ENCODE peak calls at places on chromosomes 7 and 10, in ten cellular contexts. One of them, this sample, is unnamed. For H3K4me1, the result is how much of the 10 kb centered on the place peaks cover.

GRCh38 chr7:130084037-130084875 is 13.9 kb downstream of the KLHDC10 start:
- DNase-seq in uterus: no peak
- DNase-seq in esophagus squamous epithelium: no peak
- DNase-seq in suprapubic skin: no peak
- DNase-seq in GM12878: no peak
- DNase-seq in stomach: no peak
- DNase-seq in A549: peak
- DNase-seq in right lobe of liver: no peak
- DNase-seq in testis: no peak
- DNase-seq in transverse colon: no peak
- DNase-seq in this sample: no peak

GRCh38 chr7:5234852-5235831 is 45.1 kb downstream of the WIPI2 start:
- DNase-seq in GM12878: peak
- DNase-seq in A549: no peak
- DNase-seq in transverse colon: peak
- DNase-seq in esophagus squamous epithelium: no peak
- DNase-seq in suprapubic skin: no peak
- DNase-seq in right lobe of liver: no peak
- DNase-seq in uterus: no peak
- DNase-seq in stomach: no peak
- DNase-seq in testis: no peak
- DNase-seq in this sample: no peak

GRCh38 chr7:74604326-74605020 is 53.0 kb upstream of the GTF2I start:
- DNase-seq in esophagus squamous epithelium: no peak
- DNase-seq in uterus: no peak
- DNase-seq in GM12878: no peak
- DNase-seq in suprapubic skin: peak
- DNase-seq in right lobe of liver: peak
- DNase-seq in transverse colon: peak
- DNase-seq in A549: peak
- DNase-seq in testis: no peak
- DNase-seq in stomach: peak
- DNase-seq in this sample: no peak

GRCh38 chr7:220151-220841 is 27.9 kb downstream of the FAM20C start:
- DNase-seq in suprapubic skin: no peak
- DNase-seq in testis: no peak
- DNase-seq in esophagus squamous epithelium: no peak
- DNase-seq in stomach: no peak
- DNase-seq in transverse colon: no peak
- DNase-seq in right lobe of liver: no peak
- DNase-seq in GM12878: no peak
- DNase-seq in uterus: no peak
- DNase-seq in A549: peak
- DNase-seq in this sample: no peak

GRCh38 chr10:34740321-34740720 is 74.8 kb downstream of the PARD3 start:
- DNase-seq in transverse colon: no peak
- DNase-seq in uterus: no peak
- DNase-seq in esophagus squamous epithelium: no peak
- DNase-seq in testis: no peak
- DNase-seq in right lobe of liver: no peak
- DNase-seq in A549: no peak
- DNase-seq in stomach: no peak
- DNase-seq in GM12878: no peak
- DNase-seq in suprapubic skin: no peak
- DNase-seq in this sample: no peak

GRCh38 chr7:32059289-32060045 is 10.7 kb downstream of the PDE1C start:
- DNase-seq in right lobe of liver: no peak
- DNase-seq in stomach: no peak
- DNase-seq in uterus: no peak
- DNase-seq in suprapubic skin: no peak
- DNase-seq in esophagus squamous epithelium: no peak
- DNase-seq in transverse colon: no peak
- DNase-seq in GM12878: no peak
- DNase-seq in A549: no peak
- DNase-seq in testis: no peak
- DNase-seq in this sample: no peak

GRCh38 chr7:112157072-112157471 is 49.1 kb downstream of the DOCK4 start:
- DNase-seq in stomach: no peak
- DNase-seq in GM12878: no peak
- DNase-seq in A549: no peak
- DNase-seq in testis: no peak
- DNase-seq in esophagus squamous epithelium: no peak
- DNase-seq in uterus: no peak
- DNase-seq in transverse colon: no peak
- DNase-seq in suprapubic skin: no peak
- DNase-seq in right lobe of liver: no peak
- DNase-seq in this sample: no peak

GRCh38 chr10:13987472-13987871 is 343.3 kb downstream of the FRMD4A start:
- DNase-seq in testis: no peak
- DNase-seq in stomach: no peak
- DNase-seq in uterus: no peak
- DNase-seq in A549: peak
- DNase-seq in right lobe of liver: no peak
- DNase-seq in GM12878: peak
- DNase-seq in esophagus squamous epithelium: no peak
- DNase-seq in suprapubic skin: no peak
- DNase-seq in transverse colon: no peak
- DNase-seq in this sample: no peak

GRCh38 chr7:27921081-27921836 is 181.3 kb downstream of the TAX1BP1 start:
- DNase-seq in uterus: peak
- DNase-seq in testis: peak
- DNase-seq in stomach: no peak
- DNase-seq in esophagus squamous epithelium: no peak
- DNase-seq in right lobe of liver: no peak
- DNase-seq in suprapubic skin: no peak
- DNase-seq in transverse colon: peak
- DNase-seq in A549: peak
- DNase-seq in GM12878: peak
- DNase-seq in this sample: no peak

GRCh38 chr10:46018453-46019169 is 11.8 kb downstream of the NCOA4 start:
- DNase-seq in GM12878: no peak
- DNase-seq in stomach: no peak
- DNase-seq in suprapubic skin: no peak
- DNase-seq in testis: no peak
- DNase-seq in esophagus squamous epithelium: no peak
- DNase-seq in uterus: no peak
- DNase-seq in A549: no peak
- DNase-seq in transverse colon: no peak
- DNase-seq in right lobe of liver: no peak
- DNase-seq in this sample: no peak

GRCh38 chr10:46019170-46019528 is 11.3 kb downstream of the NCOA4 start:
- DNase-seq in right lobe of liver: no peak
- DNase-seq in stomach: no peak
- DNase-seq in testis: no peak
- DNase-seq in esophagus squamous epithelium: no peak
- DNase-seq in GM12878: no peak
- DNase-seq in A549: no peak
- DNase-seq in transverse colon: no peak
- DNase-seq in suprapubic skin: no peak
- DNase-seq in uterus: no peak
- DNase-seq in this sample: no peak

GRCh38 chr10:46020871-46021553 is 9.4 kb downstream of the NCOA4 start:
- DNase-seq in GM12878: no peak
- DNase-seq in transverse colon: no peak
- DNase-seq in A549: no peak
- DNase-seq in testis: no peak
- DNase-seq in esophagus squamous epithelium: no peak
- DNase-seq in stomach: no peak
- DNase-seq in right lobe of liver: no peak
- DNase-seq in suprapubic skin: no peak
- DNase-seq in uterus: no peak
- DNase-seq in this sample: no peak

GRCh38 chr10:46020344-46020656 is 10.1 kb downstream of the NCOA4 start:
- DNase-seq in right lobe of liver: no peak
- DNase-seq in testis: no peak
- DNase-seq in uterus: no peak
- DNase-seq in A549: no peak
- DNase-seq in GM12878: no peak
- DNase-seq in transverse colon: no peak
- DNase-seq in suprapubic skin: no peak
- DNase-seq in esophagus squamous epithelium: no peak
- DNase-seq in stomach: no peak
- DNase-seq in this sample: no peak

DNA sequence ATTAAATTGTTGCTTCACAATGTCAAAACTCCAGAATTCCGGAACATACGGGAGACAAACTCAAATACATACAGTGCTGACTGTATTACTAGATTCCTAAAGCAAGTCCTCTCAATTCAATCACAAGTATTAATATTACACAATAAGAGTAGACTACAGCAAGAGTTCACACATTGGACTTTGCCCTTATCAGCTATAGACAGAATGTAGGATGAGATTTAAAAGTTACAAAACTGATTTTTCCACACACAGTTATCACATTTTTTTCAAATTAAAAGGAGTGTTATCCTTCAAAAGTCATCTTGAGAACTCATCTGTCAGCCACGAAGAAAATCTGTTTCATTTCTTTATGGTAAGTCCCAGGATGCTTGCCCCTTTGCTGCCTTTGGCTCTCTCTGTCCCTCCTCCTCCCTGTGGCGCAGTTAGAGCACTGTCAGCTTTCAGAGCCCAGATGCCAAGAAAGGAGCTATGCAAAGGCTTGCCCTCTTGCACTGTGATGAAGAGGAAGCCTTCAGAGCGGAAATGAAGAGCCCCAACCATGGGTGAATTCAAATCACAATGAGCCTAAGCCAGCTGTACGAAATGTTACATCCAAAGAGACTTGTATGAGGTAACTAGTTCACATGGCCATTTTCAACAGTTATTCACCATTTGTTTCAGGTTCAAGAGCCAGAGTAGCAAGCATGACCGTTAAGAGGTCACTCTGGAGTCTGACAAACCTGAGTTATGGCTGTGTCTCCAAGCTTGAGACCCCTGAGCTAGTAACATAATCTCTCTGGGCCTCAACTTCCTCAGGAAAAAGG is 10.7 kb downstream of the NCOA4 start:
- DNase-seq in stomach: no peak
- DNase-seq in right lobe of liver: peak
- DNase-seq in esophagus squamous epithelium: no peak
- DNase-seq in suprapubic skin: no peak
- DNase-seq in uterus: no peak
- DNase-seq in A549: no peak
- DNase-seq in testis: no peak
- DNase-seq in GM12878: no peak
- DNase-seq in transverse colon: peak
- DNase-seq in this sample: no peak
- TF ChIP-seq POLR2A in stomach: no peak
- TF ChIP-seq POLR2A in right lobe of liver: no peak
- TF ChIP-seq POLR2A in esophagus squamous epithelium: no peak
- TF ChIP-seq POLR2A in suprapubic skin: no peak
- TF ChIP-seq POLR2A in uterus: no peak
- TF ChIP-seq POLR2A in A549: no peak
- TF ChIP-seq POLR2A in testis: no peak
- TF ChIP-seq POLR2A in GM12878: no peak
- TF ChIP-seq POLR2A in transverse colon: no peak
- TF ChIP-seq POLR2A in this sample: no peak

GRCh38 chr7:114934758-114935157 is 12.9 kb downstream of the MDFIC start:
- DNase-seq in stomach: no peak
- DNase-seq in suprapubic skin: no peak
- DNase-seq in GM12878: no peak
- DNase-seq in right lobe of liver: no peak
- DNase-seq in A549: no peak
- DNase-seq in testis: no peak
- DNase-seq in transverse colon: no peak
- DNase-seq in uterus: no peak
- DNase-seq in esophagus squamous epithelium: no peak
- DNase-seq in this sample: no peak
- H3K27ac ChIP-seq in stomach: no peak
- H3K27ac ChIP-seq in suprapubic skin: no peak
- H3K27ac ChIP-seq in GM12878: peak
- H3K27ac ChIP-seq in right lobe of liver: no peak
- H3K27ac ChIP-seq in A549: no peak
- H3K27ac ChIP-seq in testis: no peak
- H3K27ac ChIP-seq in transverse colon: no peak
- H3K27ac ChIP-seq in uterus: no peak
- H3K27ac ChIP-seq in esophagus squamous epithelium: no peak
- H3K27ac ChIP-seq in this sample: no peak

DNA sequence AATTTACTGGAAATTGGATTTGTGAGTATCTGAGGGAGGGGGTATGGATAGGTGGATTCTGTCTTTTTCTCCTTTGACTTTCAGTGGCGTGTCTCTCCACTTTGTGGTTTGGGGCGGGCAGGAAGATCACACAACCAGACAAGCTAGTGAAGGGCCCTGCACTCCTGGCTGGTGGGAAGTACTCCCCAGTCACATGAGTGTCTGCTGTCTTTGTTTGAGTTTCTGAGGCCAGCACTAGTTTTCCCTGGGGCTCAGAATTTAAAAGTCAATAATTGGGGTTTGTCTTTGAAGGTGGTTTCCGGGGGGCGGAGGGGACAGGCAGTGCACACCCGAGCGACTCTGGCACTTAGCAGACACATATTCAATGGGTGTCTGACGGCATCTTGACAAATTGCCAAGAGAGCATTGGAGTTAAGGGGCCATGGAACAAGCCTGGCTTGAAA is 120.1 kb downstream of the WDFY4 start:
- DNase-seq in transverse colon: no peak
- DNase-seq in testis: peak
- DNase-seq in stomach: no peak
- DNase-seq in GM12878: peak
- DNase-seq in esophagus squamous epithelium: no peak
- DNase-seq in uterus: no peak
- DNase-seq in A549: no peak
- DNase-seq in suprapubic skin: no peak
- DNase-seq in right lobe of liver: no peak
- DNase-seq in this sample: no peak
- H3K4me1 ChIP-seq in transverse colon: under half
- H3K4me1 ChIP-seq in testis: under half
- H3K4me1 ChIP-seq in stomach: under half
- H3K4me1 ChIP-seq in GM12878: under half
- H3K4me1 ChIP-seq in esophagus squamous epithelium: under half
- H3K4me1 ChIP-seq in uterus: under half
- H3K4me1 ChIP-seq in A549: under half
- H3K4me1 ChIP-seq in suprapubic skin: under half
- H3K4me1 ChIP-seq in right lobe of liver: under half
- H3K4me1 ChIP-seq in this sample: under half

DNA sequence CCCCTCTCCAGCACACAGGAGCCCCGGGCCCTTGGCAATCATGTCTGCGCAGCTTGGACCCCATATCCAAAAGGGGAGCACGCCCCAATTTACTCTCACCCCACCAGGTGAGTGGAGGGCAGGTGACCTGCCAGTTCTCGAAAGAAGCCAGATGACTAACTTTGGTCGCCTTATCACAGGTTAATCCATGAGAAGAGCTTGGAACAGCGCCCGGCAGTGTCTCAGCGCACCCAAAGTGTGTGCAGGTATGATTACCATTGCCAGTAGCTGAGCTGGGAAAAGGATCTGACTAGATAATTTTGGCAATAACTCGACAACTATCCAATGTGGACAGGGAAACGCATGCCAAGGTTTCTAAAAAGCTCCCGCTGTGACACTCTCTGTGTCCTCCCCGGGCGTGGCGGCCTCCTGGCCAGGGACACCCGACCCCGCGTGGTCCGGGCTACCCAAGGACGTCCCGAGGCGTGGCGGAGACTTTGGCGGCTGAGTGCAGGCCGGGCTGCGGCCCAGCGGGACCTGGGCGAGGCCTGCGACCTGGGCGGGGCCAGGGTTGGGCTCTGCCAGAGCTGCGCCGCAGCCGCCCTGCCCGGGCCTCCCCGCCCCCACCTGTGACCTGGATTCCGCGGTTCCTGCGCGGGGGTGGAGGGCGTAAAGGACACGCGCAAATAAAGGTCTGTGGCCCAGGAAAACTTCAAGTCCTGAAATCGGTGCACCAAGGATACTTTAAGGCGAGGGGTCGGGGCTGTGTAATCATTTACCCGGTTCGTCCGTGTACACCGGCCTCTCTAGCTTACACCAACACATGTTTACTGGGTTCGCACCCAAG is 13.7 kb upstream of the WAPL start:
- DNase-seq in uterus: peak
- DNase-seq in suprapubic skin: peak
- DNase-seq in transverse colon: peak
- DNase-seq in esophagus squamous epithelium: no peak
- DNase-seq in right lobe of liver: peak
- DNase-seq in testis: peak
- DNase-seq in A549: peak
- DNase-seq in stomach: peak
- DNase-seq in GM12878: no peak
- DNase-seq in this sample: peak
- TF ChIP-seq POLR2A in uterus: no peak
- TF ChIP-seq POLR2A in suprapubic skin: no peak
- TF ChIP-seq POLR2A in transverse colon: peak
- TF ChIP-seq POLR2A in esophagus squamous epithelium: no peak
- TF ChIP-seq POLR2A in right lobe of liver: peak
- TF ChIP-seq POLR2A in testis: no peak
- TF ChIP-seq POLR2A in A549: peak
- TF ChIP-seq POLR2A in stomach: no peak
- TF ChIP-seq POLR2A in GM12878: no peak
- TF ChIP-seq POLR2A in this sample: no peak